ENCODE peak calls at places on chromosomes 4 and X, in six cellular contexts. N is K562, A is body of pancreas, K is sigmoid colon, G is A549, D is tibial nerve. W is an unnamed sample.
A peak's percentile ranks its signal among the peaks of the same experiment; 100 is the strongest.

GRCh38 chrX:115229337-115229991 is 4.4 kb downstream of the LRCH2 start:
- DNase-seq in A (no peak), G (no peak), K (no peak), D (no peak), N (no peak), W (no peak)

GRCh38 chrX:31058284-31058683 is 13.6 kb downstream of the FTHL17 start:
- DNase-seq in G (no peak), A (no peak), N (no peak), K (no peak), D (no peak), W (no peak)

GRCh38 chr4:88382621-88383020 is 4.0 kb downstream of the HERC6 start:
- DNase-seq in G (peak; percentile 28), D (no peak), K (no peak), A (peak; percentile 20), N (no peak), W (no peak)

GRCh38 chr4:119028296-119028695 is 107.3 kb upstream of the MYOZ2 start:
- DNase-seq in D (no peak), K (no peak), N (no peak), G (no peak), A (no peak), W (no peak)

GRCh38 chrX:133350751-133351150 is 64.5 kb downstream of the GPC4 start:
- DNase-seq in N (no peak), K (peak; percentile 80), D (peak; percentile 18), G (no peak), A (peak; percentile 9), W (no peak)

GRCh38 chr4:99410075-99410474 is 25.1 kb downstream of the ADH7 start:
- DNase-seq in K (no peak), D (no peak), N (no peak), G (no peak), A (no peak), W (no peak)

GRCh38 chrX:71533850-71534515 is 1.1 kb downstream of the OGT start:
- DNase-seq in D (peak; percentile 16), A (peak; percentile 16), N (peak; percentile 25), K (no peak), G (peak; percentile 69), W (peak; percentile 68)

GRCh38 chr4:88706574-88706973 is 8.9 kb upstream of the NAP1L5 start:
- DNase-seq in K (no peak), A (peak; percentile 64), G (peak; percentile 58), N (no peak), D (no peak), W (no peak)

GRCh38 chr4:150152764-150153163 is 74.5 kb downstream of the DCLK2 start:
- DNase-seq in N (no peak), D (no peak), G (peak; percentile 9), K (no peak), A (no peak), W (no peak)

GRCh38 chr4:100175853-100176252 is 14.4 kb downstream of the DDIT4L start:
- DNase-seq in K (no peak), N (no peak), A (no peak), D (no peak), G (no peak), W (no peak)

GRCh38 chr4:148170408-148171385 is 271.5 kb downstream of the NR3C2 start:
- DNase-seq in K (no peak), N (no peak), D (no peak), A (no peak), G (no peak), W (no peak)

GRCh38 chr4:88216395-88216794 is 58.0 kb upstream of the ABCG2 start:
- DNase-seq in G (no peak), K (no peak), D (no peak), N (no peak), A (peak; percentile 91), W (no peak)

GRCh38 chrX:15500497-15500966 is at the start of gene BMX:
- DNase-seq in A (no peak), D (no peak), G (no peak), N (no peak), K (no peak), W (no peak)

GRCh38 chr4:7723625-7724024 is 216.0 kb downstream of the AFAP1 start:
- DNase-seq in D (no peak), G (no peak), A (no peak), K (no peak), N (no peak), W (no peak)

GRCh38 chr4:170697045-170697444 is 607.3 kb upstream of the AADAT start:
- DNase-seq in K (no peak), G (no peak), A (no peak), D (no peak), N (no peak), W (no peak)

GRCh38 chrX:123291623-123292022 is 107.5 kb downstream of the GRIA3 start:
- DNase-seq in N (no peak), A (peak; percentile 6), D (no peak), G (no peak), K (no peak), W (no peak)

GRCh38 chr4:37889849-37890500 is 909 bp upstream of the TBC1D1 start:
- DNase-seq in A (no peak), G (no peak), K (peak; percentile 89), N (no peak), D (no peak), W (no peak)
- TF ChIP-seq POLR2A in A (no peak), G (no peak), K (peak; percentile 67), N (no peak), D (no peak), W (no peak)

GRCh38 chr4:96342790-96343455 is 503.0 kb downstream of the PDHA2 start:
- DNase-seq in D (no peak), A (no peak), K (no peak), G (no peak), N (no peak), W (no peak)

GRCh38 chr4:96343836-96344235 is 503.9 kb downstream of the PDHA2 start:
- DNase-seq in G (no peak), N (no peak), D (no peak), K (no peak), A (no peak), W (no peak)

GRCh38 chr4:96352051-96352517 is 512.2 kb downstream of the PDHA2 start:
- DNase-seq in G (peak; percentile 2), A (no peak), D (no peak), K (no peak), N (no peak), W (peak; percentile 75)

DNA sequence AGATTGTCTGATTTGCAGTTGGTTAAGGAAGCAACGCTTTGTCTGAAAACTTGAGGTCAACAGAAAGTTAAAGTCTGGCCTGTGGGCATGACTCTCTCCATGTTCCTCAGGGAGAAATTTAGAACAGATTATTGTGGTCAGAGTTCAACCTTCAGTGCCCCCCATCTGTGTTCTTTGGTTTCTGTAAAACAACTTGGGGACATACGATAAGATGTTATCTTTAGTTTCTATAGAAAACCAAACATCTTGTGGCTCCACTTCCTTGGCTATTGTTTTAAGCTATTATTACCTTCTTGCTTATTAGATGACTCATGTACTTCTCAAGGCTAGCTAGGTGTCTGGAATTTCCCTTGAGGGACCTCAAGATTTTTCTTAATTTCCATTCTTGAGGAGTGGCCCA is 507.7 kb downstream of the PDHA2 start:
- DNase-seq in K (no peak), A (no peak), N (no peak), G (no peak), D (no peak), W (no peak)
- TF ChIP-seq POLR2A in K (no peak), A (no peak), N (no peak), G (no peak), D (no peak), W (no peak)

GRCh38 chrX:153688534-153688899 is 791 bp downstream of the SLC6A8 start:
- DNase-seq in A (no peak), K (peak; percentile 60), N (no peak), G (no peak), D (no peak), W (peak; percentile 45)

GRCh38 chrX:153688900-153689590 is 1.3 kb downstream of the SLC6A8 start:
- DNase-seq in D (no peak), K (peak; percentile 85), A (peak; percentile 51), G (no peak), N (peak; percentile 39), W (peak; percentile 64)

GRCh38 chrX:153688071-153688470 is 345 bp downstream of the SLC6A8 start:
- DNase-seq in D (no peak), N (no peak), G (no peak), A (no peak), K (no peak), W (peak; percentile 65)

GRCh38 chrX:153685751-153686676 is 1.7 kb upstream of the SLC6A8 start:
- DNase-seq in N (peak; percentile 33), A (no peak), G (no peak), D (no peak), K (peak; percentile 65), W (no peak)

DNA sequence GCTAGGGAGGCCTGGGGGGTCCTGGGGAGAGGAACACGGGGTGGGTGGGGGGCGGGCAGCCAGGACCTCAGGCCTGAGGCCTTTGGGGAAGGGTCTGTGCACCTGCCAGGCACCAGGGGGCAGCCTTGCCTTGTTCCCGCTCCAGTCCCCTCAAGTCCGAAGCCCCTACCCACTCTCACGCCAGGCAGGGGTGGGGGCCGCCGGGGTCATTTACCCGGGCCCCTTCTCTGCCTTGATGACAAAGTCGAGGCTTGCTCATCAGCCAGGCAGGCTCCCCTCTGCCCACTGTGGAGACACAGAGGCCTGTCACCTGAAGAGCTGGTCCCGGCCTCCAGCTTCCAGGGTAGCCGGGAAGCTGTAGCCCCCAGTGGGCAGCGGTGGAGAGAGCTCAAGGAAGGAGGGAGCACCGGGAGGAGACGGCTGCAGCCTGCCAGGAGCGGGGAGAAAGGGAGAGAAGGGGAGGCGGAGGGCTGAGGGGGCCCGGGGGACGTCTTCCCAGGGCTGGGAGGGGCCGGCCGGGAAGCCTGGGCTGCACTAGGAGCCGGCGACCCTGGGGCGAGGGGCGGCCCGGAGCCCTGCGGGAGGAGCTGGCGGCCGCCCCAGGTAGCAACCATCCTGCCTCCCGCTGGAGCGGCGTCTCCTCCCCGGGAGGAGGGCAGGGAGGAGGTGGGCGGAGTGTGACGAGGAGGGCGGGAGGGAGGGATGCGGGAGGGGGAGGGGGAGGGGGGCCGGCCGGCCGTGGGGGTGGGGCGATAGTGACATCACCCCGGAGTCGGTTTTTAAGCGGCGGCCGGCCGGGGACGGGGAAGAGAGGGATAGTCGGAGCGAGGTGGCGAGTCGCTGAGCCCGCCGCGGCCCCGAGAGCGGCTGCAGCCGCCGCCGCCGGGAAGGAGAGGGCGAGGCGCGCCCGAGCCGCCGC is at the start of gene SLC6A8:
- DNase-seq in N (peak; percentile 78), A (peak; percentile 72), K (peak; percentile 91), D (peak; percentile 55), G (peak; percentile 67), W (peak; percentile 88)
- TF ChIP-seq POLR2A in N (no peak), A (peak; percentile 38), K (no peak), D (no peak), G (peak; percentile 66), W (no peak)

DNA sequence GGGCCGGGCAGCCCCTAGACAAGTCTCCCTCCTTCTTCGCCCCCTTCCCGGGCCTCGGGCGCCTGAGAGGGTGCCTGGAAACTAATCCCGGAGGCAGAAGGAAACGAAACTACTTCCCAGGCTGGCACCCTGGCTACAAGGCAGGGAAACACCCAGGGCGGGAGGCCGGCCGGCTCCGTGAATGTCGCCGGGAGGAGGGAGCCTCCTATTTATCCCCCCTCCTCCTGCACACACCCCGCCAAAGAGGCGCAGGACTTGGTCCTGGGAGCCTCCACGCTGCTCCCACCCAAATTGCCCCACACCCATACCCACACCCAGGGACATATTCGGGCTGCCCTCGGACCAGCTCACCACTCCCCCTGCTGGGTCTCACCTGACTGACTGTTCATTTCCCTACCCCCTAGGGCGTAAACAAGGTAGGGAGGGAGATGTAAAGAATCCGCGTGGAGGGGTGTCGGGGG is at the start of gene BTC:
- DNase-seq in G (peak; percentile 69), K (peak; percentile 78), D (no peak), A (peak; percentile 78), N (no peak), W (peak; percentile 3)
- TF ChIP-seq POLR2A in G (peak; percentile 28), K (no peak), D (no peak), A (peak; percentile 81), N (no peak), W (no peak)

W was measured in erythroblast.